ENCODE peak calls at places on chromosomes 4 and X, in four cellular contexts. E is H1, G is K562, S is GM12878. W is an unnamed sample.

GRCh38 chrX:11380187-11380586 is 87.0 kb downstream of the AMELX start:
- DNase-seq in E (no peak), G (no peak), S (no peak), W (no peak)

GRCh38 chrX:74225111-74225510 is 78.9 kb upstream of the ZCCHC13 start:
- DNase-seq in E (no peak), G (no peak), S (no peak), W (no peak)

GRCh38 chrX:38664285-38664684 is 102.9 kb downstream of the TSPAN7 start:
- DNase-seq in E (no peak), G (peak), S (no peak), W (peak)

GRCh38 chr4:136812100-136812880 is 720.0 kb downstream of the PCDH18 start:
- DNase-seq in E (no peak), G (no peak), S (no peak), W (no peak)

GRCh38 chr4:8297691-8298485 is 28.3 kb downstream of the HTRA3 start:
- DNase-seq in E (no peak), G (no peak), S (no peak), W (no peak)

GRCh38 chr4:175998782-175999181 is 66.9 kb upstream of the WDR17 start:
- DNase-seq in E (peak), G (no peak), S (no peak), W (no peak)

GRCh38 chrX:31199051-31199769 is 127.4 kb upstream of the FTHL17 start:
- DNase-seq in E (no peak), G (no peak), S (no peak), W (no peak)

GRCh38 chr4:16752150-16752549 is 146.3 kb downstream of the LDB2 start:
- DNase-seq in E (no peak), G (no peak), S (no peak), W (no peak)

GRCh38 chr4:30948653-30949052 is 228.5 kb downstream of the PCDH7 start:
- DNase-seq in E (no peak), G (no peak), S (no peak), W (no peak)

GRCh38 chr4:40327340-40327739 is 7.8 kb upstream of the CHRNA9 start:
- DNase-seq in E (no peak), G (no peak), S (no peak), W (no peak)

GRCh38 chr4:86498560-86499166 is 95.5 kb upstream of the PTPN13 start:
- DNase-seq in E (no peak), G (peak), S (no peak), W (peak)

GRCh38 chrX:46140272-46140671 is 404.9 kb downstream of the ZNF674 start:
- DNase-seq in E (no peak), G (no peak), S (no peak), W (no peak)

GRCh38 chr4:176383273-176384077 is 63.7 kb downstream of the SPCS3 start:
- DNase-seq in E (no peak), G (no peak), S (no peak), W (no peak)

GRCh38 chrX:104118765-104119164 is 6.4 kb downstream of the ZCCHC18 start:
- DNase-seq in E (no peak), G (no peak), S (no peak), W (no peak)

GRCh38 chrX:153190384-153190783 is 11.3 kb downstream of the MAGEA1 start:
- DNase-seq in E (no peak), G (no peak), S (no peak), W (no peak)

GRCh38 chrX:19839770-19840254 is 47.6 kb downstream of the SH3KBP1 start:
- DNase-seq in E (no peak), G (no peak), S (peak), W (no peak)

GRCh38 chr4:123671633-123672404 is 275.2 kb downstream of the SPRY1 start:
- DNase-seq in E (no peak), G (no peak), S (peak), W (no peak)

GRCh38 chr4:1638272-1638598 is 45.9 kb downstream of the FAM53A start:
- DNase-seq in E (no peak), G (no peak), S (no peak), W (no peak)

GRCh38 chrX:11757729-11758399 is at the start of gene MSL3:
- DNase-seq in E (no peak), G (peak), S (no peak), W (no peak)

GRCh38 chr4:15682340-15682725 is 706 bp downstream of the FAM200B start:
- DNase-seq in E (no peak), G (no peak), S (no peak), W (no peak)

DNA sequence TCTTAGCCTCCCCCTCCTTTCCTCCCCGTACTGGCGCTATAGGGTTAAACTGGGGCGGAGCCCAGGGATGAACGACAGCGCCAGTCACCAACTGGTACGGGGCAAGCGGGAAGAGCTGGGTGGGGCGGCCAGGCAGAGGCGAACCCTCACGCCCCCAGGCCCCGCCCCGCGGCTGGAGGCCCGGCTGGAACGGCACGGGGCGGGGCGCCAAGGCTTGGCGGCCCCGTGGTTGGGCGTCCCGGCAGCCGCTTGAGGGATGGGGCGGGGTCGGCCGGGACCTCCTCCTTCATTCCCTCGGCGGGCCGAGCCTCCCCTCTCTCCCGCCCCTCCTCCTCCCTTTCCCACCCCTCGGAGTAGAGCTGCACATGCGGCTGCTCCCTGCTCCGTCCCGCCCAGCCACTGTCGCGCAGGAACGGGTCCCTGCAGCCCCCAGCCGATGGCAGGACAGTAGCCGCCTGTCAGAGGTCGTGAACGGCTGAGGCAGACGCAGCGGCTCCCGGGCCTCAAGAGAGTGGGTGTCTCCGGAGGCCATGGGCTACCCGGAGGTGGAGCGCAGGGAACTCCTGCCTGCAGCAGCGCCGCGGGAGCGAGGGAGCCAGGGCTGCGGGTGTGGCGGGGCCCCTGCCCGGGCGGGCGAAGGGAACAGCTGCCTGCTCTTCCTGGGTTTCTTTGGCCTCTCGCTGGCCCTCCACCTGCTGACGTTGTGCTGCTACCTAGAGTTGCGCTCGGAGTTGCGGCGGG is at the start of gene EDA:
- DNase-seq in E (peak), G (peak), S (no peak), W (peak)
- H3K9ac ChIP-seq in E (peak), G (peak), S (no peak), W (peak)

GRCh38 chr4:186936496-186937375 is 213.1 kb upstream of the FAT1 start:
- DNase-seq in E (no peak), G (no peak), S (no peak), W (peak)
- TF ChIP-seq CREB1 in E (no peak), G (no peak), S (no peak), W (no peak)

DNA sequence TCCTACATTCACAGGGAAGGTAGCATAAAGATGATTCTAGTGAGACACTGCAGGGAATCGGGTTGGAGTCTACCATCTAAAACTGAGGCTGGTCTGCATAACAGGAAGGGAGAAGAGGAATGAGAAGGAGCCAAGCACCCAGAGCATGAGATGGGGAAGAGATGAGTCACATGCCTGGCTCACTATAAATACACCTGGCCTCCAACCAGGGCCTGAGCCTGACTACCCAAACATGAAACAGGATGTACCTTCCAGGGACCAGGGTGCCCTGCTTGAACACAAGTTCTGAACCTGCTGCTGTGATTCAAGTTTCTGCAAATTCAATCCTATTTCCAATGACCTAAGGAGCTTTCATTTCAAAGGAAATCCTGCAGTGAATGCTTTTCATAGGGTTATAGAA is 24.9 kb downstream of the CD99L2 start:
- DNase-seq in E (no peak), G (no peak), S (no peak), W (no peak)
- H3K9ac ChIP-seq in E (no peak), G (no peak), S (no peak), W (no peak)

DNA sequence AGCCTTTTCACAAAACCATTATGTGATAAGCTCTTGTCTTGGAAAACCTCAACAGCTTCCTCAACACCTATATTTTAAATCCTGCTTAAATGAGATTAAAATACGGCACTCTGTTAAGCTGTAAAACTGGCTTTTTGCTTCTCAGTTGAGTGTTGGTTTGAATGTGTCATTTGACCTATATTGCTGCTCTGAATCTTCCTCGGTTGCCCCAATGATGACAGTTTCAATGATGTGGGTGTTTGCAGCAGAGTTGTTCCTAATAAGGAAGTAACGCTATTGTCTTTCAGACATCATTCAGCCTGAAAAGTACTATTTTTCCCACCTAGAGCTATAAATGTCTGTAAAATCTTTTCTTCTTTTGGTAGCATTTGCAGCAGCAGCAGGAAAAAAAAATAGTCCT is 332.9 kb downstream of the IL1RAPL1 start:
- DNase-seq in E (no peak), G (no peak), S (no peak), W (no peak)
- TF ChIP-seq CREB1 in E (no peak), G (no peak), S (no peak), W (no peak)

GRCh38 chrX:106611682-106612402 is at the start of gene RADX:
- DNase-seq in E (peak), G (no peak), S (peak), W (peak)
- H3K9ac ChIP-seq in E (no peak), G (peak), S (peak), W (peak)

GRCh38 chrX:72305286-72306084 is at the start of gene CITED1:
- DNase-seq in E (no peak), G (peak), S (no peak), W (no peak)
- TF ChIP-seq CREB1 in E (no peak), G (no peak), S (no peak), W (no peak)

DNA sequence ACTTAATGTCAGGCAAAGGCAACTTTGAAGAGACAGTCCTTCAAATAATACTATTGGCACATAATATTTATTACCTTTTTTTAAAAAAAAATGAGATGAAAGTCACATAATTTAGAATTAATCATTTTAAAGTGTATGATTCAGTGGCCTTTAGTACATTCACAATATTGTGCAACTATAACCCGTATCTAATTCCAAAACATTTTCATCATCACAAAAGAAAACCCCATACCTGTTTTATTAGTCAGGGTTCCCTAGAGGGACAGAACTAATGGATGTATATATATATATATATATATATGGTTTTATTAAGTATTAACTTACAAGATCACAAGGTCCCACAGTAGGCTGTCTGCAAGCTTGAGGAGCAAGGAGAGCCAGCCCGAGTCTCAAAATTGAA is 94.8 kb upstream of the TEX13A start:
- DNase-seq in E (no peak), G (no peak), S (no peak), W (no peak)
- H3K9ac ChIP-seq in E (no peak), G (no peak), S (no peak), W (no peak)